ENCODE peak calls at places on chromosomes 6 and 20, in seven cellular contexts. Z, R, H, E, Q, U and Y are unnamed samples.

GRCh38 chr6:108157234-108157971 is 8.4 kb upstream of the NR2E1 start:
- DNase-seq in Z (peak), R (no peak), H (no peak), E (no peak), Q (no peak), U (no peak), Y (no peak)

GRCh38 chr6:12467706-12468670 is 177.8 kb downstream of the EDN1 start:
- DNase-seq in Z (no peak), R (no peak), H (peak), E (no peak), Q (no peak), U (no peak), Y (no peak)

GRCh38 chr6:46704562-46704961 is 16.9 kb downstream of the TDRD6 start:
- DNase-seq in Z (no peak), R (peak), H (peak), E (no peak), Q (no peak), U (no peak), Y (no peak)

GRCh38 chr6:125574604-125575003 is 174.8 kb upstream of the HEY2 start:
- DNase-seq in Z (no peak), R (no peak), H (no peak), E (no peak), Q (no peak), U (no peak), Y (no peak)

GRCh38 chr6:88669475-88669874 is 293.9 kb downstream of the RNGTT start:
- DNase-seq in Z (no peak), R (no peak), H (no peak), E (no peak), Q (no peak), U (no peak), Y (no peak)

GRCh38 chr20:8740265-8740664 is 328.6 kb upstream of the PLCB4 start:
- DNase-seq in Z (no peak), R (no peak), H (no peak), E (no peak), Q (no peak), U (no peak), Y (no peak)

GRCh38 chr6:89350281-89351037 is 2.1 kb downstream of the UBE2J1 start:
- DNase-seq in Z (no peak), R (peak), H (peak), E (no peak), Q (no peak), U (no peak), Y (no peak)

GRCh38 chr6:33926451-33926850 is 122.6 kb upstream of the MLN start:
- DNase-seq in Z (peak), R (peak), H (no peak), E (no peak), Q (no peak), U (peak), Y (no peak)

GRCh38 chr6:148507774-148508173 is 165.1 kb downstream of the SASH1 start:
- DNase-seq in Z (no peak), R (peak), H (peak), E (peak), Q (peak), U (no peak), Y (no peak)

GRCh38 chr6:29809249-29809648 is 18.4 kb upstream of the HLA-G start:
- DNase-seq in Z (no peak), R (no peak), H (no peak), E (no peak), Q (no peak), U (no peak), Y (no peak)

GRCh38 chr20:14235355-14235754 is 102.1 kb downstream of the FLRT3 start:
- DNase-seq in Z (no peak), R (peak), H (peak), E (no peak), Q (no peak), U (no peak), Y (no peak)

GRCh38 chr6:3997144-3997770 is 81.7 kb downstream of the FAM217A start:
- DNase-seq in Z (no peak), R (peak), H (peak), E (no peak), Q (no peak), U (no peak), Y (no peak)

GRCh38 chr6:158285321-158285960 is 26.8 kb upstream of the TULP4 start:
- DNase-seq in Z (no peak), R (peak), H (peak), E (no peak), Q (no peak), U (no peak), Y (no peak)

DNA sequence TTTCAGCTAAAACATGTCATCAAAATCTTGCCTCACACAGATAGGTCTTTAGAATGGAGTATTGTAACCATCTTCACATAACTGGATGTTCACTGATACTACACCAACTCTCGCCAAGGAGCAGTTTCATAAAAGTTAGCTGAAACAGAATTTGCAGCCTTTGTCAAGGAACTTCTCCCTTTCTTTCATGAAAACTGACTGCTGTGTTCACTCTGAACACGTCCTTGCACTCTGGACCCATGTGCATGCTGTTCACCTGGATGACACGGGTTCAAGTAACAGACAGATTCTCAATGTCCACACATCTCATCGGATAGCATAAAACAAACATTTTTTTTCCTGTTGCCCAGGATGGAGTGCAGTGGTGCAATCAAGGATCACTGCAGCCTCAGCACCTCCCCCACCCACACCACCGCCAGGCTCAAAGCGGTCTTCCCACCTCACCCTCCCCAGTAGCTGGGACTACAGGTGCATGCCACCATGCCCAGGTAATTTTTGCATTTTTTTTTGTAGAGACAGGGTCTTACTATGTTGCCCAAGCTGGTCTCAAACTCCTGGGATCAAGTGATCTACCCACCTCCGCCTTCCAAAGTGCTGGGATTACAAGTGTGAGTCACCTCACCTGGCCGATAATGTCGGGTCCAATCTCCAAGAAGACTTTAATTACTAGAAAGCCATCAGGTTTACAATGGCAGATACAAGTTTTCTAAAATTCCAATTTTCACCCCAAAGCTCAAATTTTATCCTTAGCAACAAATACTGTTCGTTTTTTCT is 9.4 kb downstream of the DIDO1 start:
- DNase-seq in Z (no peak), R (no peak), H (no peak), E (no peak), Q (peak), U (no peak), Y (no peak)
- H3K4me3 ChIP-seq in Z (no peak), R (no peak), H (no peak), E (no peak), Q (no peak), U (no peak), Y (no peak)

DNA sequence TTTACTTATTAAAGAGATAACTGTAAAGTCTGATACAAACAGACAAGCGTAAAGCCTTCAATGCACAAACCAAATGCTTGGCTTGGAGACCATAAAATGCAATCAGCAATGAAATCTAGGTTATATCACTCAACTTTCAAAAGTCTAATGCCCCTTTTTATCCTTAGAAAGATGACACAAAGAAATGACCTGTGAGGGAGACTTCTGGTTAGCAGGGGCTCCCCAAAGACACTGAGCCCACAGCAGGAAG is 88.4 kb downstream of the HIVEP2 start:
- DNase-seq in Z (no peak), R (no peak), H (no peak), E (no peak), Q (no peak), U (no peak), Y (no peak)
- H3K4me3 ChIP-seq in Z (no peak), R (no peak), H (no peak), E (no peak), Q (no peak), U (no peak), Y (no peak)

GRCh38 chr20:21511850-21512633 is 1.8 kb downstream of the NKX2-2 start:
- DNase-seq in Z (peak), R (no peak), H (no peak), E (no peak), Q (no peak), U (no peak), Y (no peak)
- H3K4me3 ChIP-seq in Z (no peak), R (peak), H (peak), E (no peak), Q (peak), U (peak), Y (peak)

GRCh38 chr6:161594412-161594811 is 320.6 kb upstream of the AGPAT4 start:
- DNase-seq in Z (no peak), R (no peak), H (no peak), E (no peak), Q (no peak), U (no peak), Y (no peak)

GRCh38 chr6:161596807-161597505 is 323.1 kb upstream of the AGPAT4 start:
- DNase-seq in Z (no peak), R (no peak), H (no peak), E (no peak), Q (no peak), U (no peak), Y (no peak)

GRCh38 chr6:161598896-161599295 is 325.0 kb upstream of the AGPAT4 start:
- DNase-seq in Z (no peak), R (no peak), H (peak), E (no peak), Q (no peak), U (no peak), Y (no peak)
- H3K4me3 ChIP-seq in Z (no peak), R (no peak), H (no peak), E (no peak), Q (no peak), U (no peak), Y (no peak)